ENCODE peak calls at places on chromosomes 5 and 9, in four cellular contexts. F is IMR-90, L is astrocyte of the spinal cord, C is right atrium auricular region. P is an unnamed sample.

GRCh38 chr5:22754155-22754554 is 99.0 kb downstream of the CDH12 start:
- DNase-seq in L (no peak), F (no peak), C (no peak), P (no peak)

GRCh38 chr5:68479524-68479923 is 264.0 kb downstream of the PIK3R1 start:
- DNase-seq in F (peak), L (no peak), C (no peak), P (no peak)

GRCh38 chr9:20256284-20256948 is 365.9 kb downstream of the MLLT3 start:
- DNase-seq in C (no peak), L (no peak), F (no peak), P (no peak)

GRCh38 chr5:157998021-157998504 is 139.1 kb upstream of the CLINT1 start:
- DNase-seq in C (no peak), F (peak), L (peak), P (no peak)

GRCh38 chr9:86142973-86143372 is 43.6 kb upstream of the GOLM1 start:
- DNase-seq in C (no peak), L (no peak), F (no peak), P (no peak)

GRCh38 chr5:169301386-169301930 is 519 bp upstream of the SLIT3 start:
- DNase-seq in L (no peak), F (no peak), C (no peak), P (no peak)

GRCh38 chr5:36734422-36734821 is 128.0 kb downstream of the SLC1A3 start:
- DNase-seq in L (peak), F (peak), C (no peak), P (no peak)

GRCh38 chr5:124783794-124784193 is 37.4 kb upstream of the ZNF608 start:
- DNase-seq in L (no peak), F (peak), C (no peak), P (no peak)

GRCh38 chr9:110217656-110218099 is 9.7 kb upstream of the C9orf152 start:
- DNase-seq in C (no peak), F (peak), L (peak), P (no peak)

GRCh38 chr9:14066815-14067214 is 247.1 kb downstream of the NFIB start:
- DNase-seq in L (no peak), F (no peak), C (no peak), P (no peak)

GRCh38 chr5:14902826-14903560 is 31.4 kb upstream of the ANKH start:
- DNase-seq in C (no peak), L (no peak), F (no peak), P (no peak)

GRCh38 chr5:66956439-66956838 is 240.2 kb downstream of the CD180 start:
- DNase-seq in L (no peak), F (no peak), C (no peak), P (no peak)

GRCh38 chr5:33612386-33612785 is 171.6 kb downstream of the TARS1 start:
- DNase-seq in L (peak), C (no peak), F (peak), P (no peak)

GRCh38 chr5:158205992-158206391 is 347.0 kb upstream of the CLINT1 start:
- DNase-seq in F (no peak), C (no peak), L (no peak), P (no peak)

GRCh38 chr5:176904276-176904675 is 5.1 kb upstream of the HK3 start:
- DNase-seq in F (no peak), L (no peak), C (no peak), P (no peak)

GRCh38 chr9:92444841-92445240 is 20.6 kb upstream of the OMD start:
- DNase-seq in L (no peak), F (no peak), C (no peak), P (no peak)

GRCh38 chr9:6224393-6225154 is 9.0 kb downstream of the IL33 start:
- DNase-seq in C (no peak), L (no peak), F (no peak), P (no peak)

GRCh38 chr5:168006473-168007130 is 284.8 kb upstream of the WWC1 start:
- DNase-seq in F (peak), L (no peak), C (no peak), P (no peak)

GRCh38 chr5:135255461-135256178 is 143.4 kb downstream of the MACROH2A1 start:
- DNase-seq in C (peak), F (no peak), L (no peak), P (no peak)

GRCh38 chr5:172188893-172189692 is 1.1 kb upstream of the STK10 start:
- DNase-seq in L (peak), C (no peak), F (peak), P (no peak)

GRCh38 chr9:21856301-21857094 is 54.1 kb downstream of the MTAP start:
- DNase-seq in L (peak), C (no peak), F (peak), P (no peak)

GRCh38 chr9:107847977-107848376 is 358.4 kb upstream of the KLF4 start:
- DNase-seq in C (no peak), F (peak), L (peak), P (no peak)

GRCh38 chr9:811101-811531 is 30.4 kb upstream of the DMRT1 start:
- DNase-seq in L (peak), C (no peak), F (peak), P (no peak)

GRCh38 chr5:131373265-131373664 is 109.4 kb downstream of the CDC42SE2 start:
- DNase-seq in L (no peak), F (no peak), C (no peak), P (no peak)

GRCh38 chr9:16704096-16704488 is 166.4 kb downstream of the BNC2 start:
- DNase-seq in L (no peak), F (no peak), C (no peak), P (no peak)

GRCh38 chr9:109192732-109193361 is 25.8 kb upstream of the FRRS1L start:
- DNase-seq in F (peak), C (no peak), L (peak), P (no peak)
- TF ChIP-seq CTCF in F (peak), C (peak), L (peak), P (peak)

GRCh38 chr5:75341934-75342333 is 4.9 kb downstream of the HMGCR start:
- DNase-seq in C (no peak), F (no peak), L (no peak), P (no peak)
- TF ChIP-seq CTCF in C (no peak), F (no peak), L (no peak), P (no peak)

GRCh38 chr5:145991044-145991575 is 54.7 kb downstream of the SH3RF2 start:
- DNase-seq in F (peak), C (no peak), L (peak), P (no peak)

GRCh38 chr5:145987871-145988270 is 51.5 kb downstream of the SH3RF2 start:
- DNase-seq in L (no peak), C (no peak), F (no peak), P (no peak)

GRCh38 chr5:145988993-145989392 is 52.6 kb downstream of the SH3RF2 start:
- DNase-seq in C (no peak), F (no peak), L (no peak), P (no peak)

GRCh38 chr5:145990077-145990653 is 53.8 kb downstream of the SH3RF2 start:
- DNase-seq in C (no peak), L (no peak), F (no peak), P (no peak)

DNA sequence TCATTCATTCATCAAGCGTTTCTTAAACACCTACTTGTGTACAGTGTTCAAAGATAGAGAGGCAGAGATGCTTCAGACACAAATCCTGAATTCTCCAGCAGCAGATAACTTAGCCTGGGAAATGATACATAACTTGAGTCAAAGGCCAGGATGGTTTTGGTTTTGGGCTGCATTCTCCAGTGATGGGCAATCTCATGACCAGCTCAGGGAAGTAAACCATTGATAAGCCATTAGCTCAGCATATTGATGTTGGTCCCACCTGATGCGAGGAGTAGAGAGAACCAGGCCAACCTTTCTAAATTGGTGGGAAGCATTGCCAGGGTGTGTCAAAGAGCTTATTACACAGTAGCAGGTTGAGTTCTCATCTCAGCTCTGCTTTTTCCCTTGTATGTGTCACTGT is 53.0 kb downstream of the SH3RF2 start:
- DNase-seq in C (no peak), L (no peak), F (peak), P (no peak)
- TF ChIP-seq CTCF in C (no peak), L (no peak), F (no peak), P (no peak)

DNA sequence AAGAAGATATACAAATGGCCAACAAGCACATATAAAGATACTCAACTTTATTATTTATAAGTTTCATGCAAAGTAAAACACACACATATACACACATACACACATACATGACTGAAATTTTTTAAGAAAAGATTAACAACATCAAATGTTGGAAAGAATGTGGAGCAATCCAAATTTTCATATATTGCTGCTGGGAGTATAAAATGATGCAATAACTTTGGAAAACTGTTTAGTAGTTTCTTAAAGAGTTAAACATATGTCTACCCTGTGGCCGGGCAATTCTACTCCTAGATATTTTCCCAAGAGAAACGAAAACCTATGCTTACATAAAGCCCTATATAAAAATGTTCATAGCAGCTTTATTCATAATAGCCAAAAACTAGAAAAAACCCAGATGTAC is 99.8 kb upstream of the NR4A3 start:
- DNase-seq in C (no peak), F (no peak), L (no peak), P (no peak)
- TF ChIP-seq CTCF in C (no peak), F (no peak), L (no peak), P (no peak)

DNA sequence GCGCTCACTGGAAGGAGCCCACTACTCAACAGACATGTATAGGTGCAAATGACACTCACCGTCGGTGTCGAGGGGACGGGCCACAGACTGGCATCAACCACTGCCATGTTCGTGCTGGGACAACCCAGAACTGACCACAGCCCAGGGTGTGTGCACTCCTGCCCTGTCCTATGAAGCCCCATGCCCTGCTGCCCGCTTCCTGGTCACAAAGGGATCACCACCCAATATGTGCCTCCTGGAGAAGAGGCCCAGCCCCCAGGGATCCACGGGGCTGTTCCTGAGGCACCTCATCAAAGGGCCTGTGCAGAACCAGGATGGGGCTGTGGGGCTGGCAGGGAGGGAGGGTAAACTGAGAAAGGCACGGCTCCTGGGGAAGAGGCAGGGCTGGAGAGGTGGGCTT is 43.1 kb downstream of the PRRT1B start:
- DNase-seq in C (no peak), L (no peak), F (no peak), P (no peak)
- TF ChIP-seq CTCF in C (no peak), L (no peak), F (no peak), P (no peak)

P was measured in dorsolateral prefrontal cortex.